ENCODE peak calls at places on chromosomes 4 and X, in six cellular contexts. K, F, N, J, D and X are unnamed samples.

GRCh38 chr4:45442466-45442865 is 681.4 kb downstream of the GABRG1 start:
- DNase-seq in J (peak; percentile 46), N (peak; percentile 6), D (no peak), K (no peak), F (no peak), X (no peak)

GRCh38 chr4:159725571-159725970 is 622.7 kb downstream of the RAPGEF2 start:
- DNase-seq in N (no peak), F (no peak), D (no peak), J (peak; percentile 60), K (no peak), X (no peak)

GRCh38 chr4:82761249-82761648 is 37.3 kb downstream of the SCD5 start:
- DNase-seq in N (no peak), D (no peak), F (no peak), J (no peak), K (no peak), X (no peak)

GRCh38 chr4:16779028-16779675 is 119.3 kb downstream of the LDB2 start:
- DNase-seq in F (no peak), N (no peak), J (no peak), K (no peak), D (no peak), X (no peak)

GRCh38 chr4:13597604-13598003 is 29.9 kb downstream of the BOD1L1 start:
- DNase-seq in D (no peak), F (no peak), K (no peak), N (no peak), J (peak; percentile 29), X (no peak)

GRCh38 chr4:174538123-174538875 is 16.0 kb upstream of the HPGD start:
- DNase-seq in J (peak; percentile 74), K (no peak), F (no peak), N (peak; percentile 28), D (no peak), X (no peak)

GRCh38 chr4:3708103-3708510 is 58.1 kb upstream of the ADRA2C start:
- DNase-seq in J (no peak), D (no peak), N (no peak), F (peak; percentile 45), K (no peak), X (no peak)

GRCh38 chr4:158020734-158021346 is 152.0 kb downstream of the GASK1B start:
- DNase-seq in F (no peak), J (peak; percentile 72), D (no peak), N (no peak), K (no peak), X (no peak)

GRCh38 chr4:107853444-107854325 is 29.0 kb downstream of the SGMS2 start:
- DNase-seq in J (peak; percentile 60), D (no peak), K (no peak), F (no peak), N (no peak), X (no peak)

GRCh38 chr4:151940290-151940689 is 179.5 kb upstream of the GATB start:
- DNase-seq in J (no peak), F (no peak), N (no peak), K (no peak), D (no peak), X (no peak)

GRCh38 chrX:40380649-40381488 is 199.9 kb upstream of the ATP6AP2 start:
- DNase-seq in N (peak; percentile 24), J (no peak), D (peak; percentile 56), K (no peak), F (peak; percentile 60), X (no peak)

GRCh38 chr4:154877110-154877760 is 96.2 kb downstream of the RBM46 start:
- DNase-seq in D (no peak), J (peak; percentile 27), K (no peak), F (no peak), N (peak; percentile 0), X (no peak)

GRCh38 chr4:159175989-159176375 is 73.1 kb downstream of the RAPGEF2 start:
- DNase-seq in F (no peak), K (no peak), D (no peak), J (no peak), N (no peak), X (no peak)

GRCh38 chr4:164509951-164510350 is 244.0 kb upstream of the SMIM31 start:
- DNase-seq in N (no peak), F (no peak), D (no peak), J (peak; percentile 35), K (no peak), X (no peak)

GRCh38 chrX:17521871-17522693 is 147.1 kb downstream of the NHS start:
- DNase-seq in N (no peak), D (peak; percentile 51), K (no peak), J (peak; percentile 69), F (no peak), X (no peak)

GRCh38 chr4:19832388-19832787 is 419.3 kb upstream of the SLIT2 start:
- DNase-seq in N (no peak), F (no peak), D (no peak), K (no peak), J (peak; percentile 39), X (no peak)

GRCh38 chrX:120769576-120770341 is 105.9 kb downstream of the CT47B1 start:
- DNase-seq in J (peak; percentile 82), K (no peak), F (no peak), N (peak; percentile 7), D (no peak), X (no peak)

GRCh38 chr4:145099653-145100052 is 1.5 kb downstream of the ABCE1 start:
- DNase-seq in D (no peak), F (no peak), K (no peak), N (no peak), J (peak; percentile 35), X (no peak)

GRCh38 chr4:65302145-65302544 is 368.1 kb downstream of the EPHA5 start:
- DNase-seq in F (no peak), J (no peak), K (no peak), N (no peak), D (no peak), X (no peak)

GRCh38 chr4:24796632-24797031 is 1.3 kb downstream of the SOD3 start:
- DNase-seq in K (no peak), N (no peak), F (no peak), J (no peak), D (no peak), X (no peak)

GRCh38 chrX:115366535-115366934 is 77.0 kb downstream of the LUZP4 start:
- DNase-seq in J (no peak), K (no peak), D (no peak), F (no peak), N (no peak), X (no peak)

GRCh38 chr4:157806176-157806575 is 366.6 kb downstream of the GASK1B start:
- DNase-seq in D (no peak), N (no peak), J (no peak), K (no peak), F (no peak), X (no peak)

GRCh38 chr4:122548452-122548851 is 72.4 kb downstream of the IL21 start:
- DNase-seq in D (no peak), K (no peak), F (no peak), J (no peak), N (no peak), X (no peak)

GRCh38 chr4:12703076-12703475 is 781.1 kb downstream of the RAB28 start:
- DNase-seq in F (no peak), N (no peak), K (no peak), J (no peak), D (no peak), X (no peak)

GRCh38 chr4:93827272-93827947 is 1.1 kb upstream of the ATOH1 start:
- DNase-seq in K (no peak), N (no peak), F (no peak), J (no peak), D (peak; percentile 74), X (no peak)

GRCh38 chr4:147526272-147526654 is 45.4 kb downstream of the EDNRA start:
- DNase-seq in N (no peak), D (no peak), K (no peak), F (no peak), J (peak; percentile 8), X (no peak)

GRCh38 chrX:118345045-118345400 is 883 bp upstream of the WDR44 start:
- DNase-seq in F (no peak), D (no peak), K (no peak), N (peak; percentile 2), J (no peak), X (no peak)